ENCODE peak calls at places on chromosomes 16 and 17, in six cellular contexts. H is lower leg skin, X is HFF-Myc, V is hepatocyte, A is astrocyte of the spinal cord, T is retinal pigment epithelial cell. W is an unnamed sample.

GRCh38 chr17:40316571-40317344 is 7.8 kb downstream of the RARA start:
- DNase-seq in H (peak), X (no peak), V (peak), A (peak), T (no peak), W (peak)

GRCh38 chr16:30458561-30459394 is 13.1 kb upstream of the SEPHS2 start:
- DNase-seq in H (peak), X (no peak), V (no peak), A (no peak), T (no peak), W (peak)

GRCh38 chr16:7615565-7615964 is 282.9 kb downstream of the RBFOX1 start:
- DNase-seq in H (no peak), X (no peak), V (no peak), A (no peak), T (no peak), W (no peak)

GRCh38 chr16:23408242-23409201 is 44.5 kb downstream of the COG7 start:
- DNase-seq in H (no peak), X (peak), V (peak), A (peak), T (no peak), W (peak)

GRCh38 chr16:49489686-49490320 is 116.2 kb downstream of the C16orf78 start:
- DNase-seq in H (peak), X (no peak), V (no peak), A (no peak), T (no peak), W (no peak)

GRCh38 chr17:76687278-76688164 is 23.2 kb downstream of the MXRA7 start:
- DNase-seq in H (peak), X (no peak), V (no peak), A (no peak), T (no peak), W (peak)

GRCh38 chr17:57544834-57545463 is 200.2 kb downstream of the CCDC182 start:
- DNase-seq in H (no peak), X (no peak), V (no peak), A (no peak), T (no peak), W (no peak)

GRCh38 chr17:36877001-36877400 is 60.3 kb upstream of the LHX1 start:
- DNase-seq in H (no peak), X (no peak), V (no peak), A (no peak), T (no peak), W (no peak)

GRCh38 chr16:46918905-46919792 is 35.0 kb downstream of the GPT2 start:
- DNase-seq in H (no peak), X (no peak), V (peak), A (no peak), T (no peak), W (no peak)

GRCh38 chr17:82790391-82790790 is 38.5 kb downstream of the TBCD start:
- DNase-seq in H (no peak), X (no peak), V (no peak), A (no peak), T (no peak), W (no peak)

GRCh38 chr16:19774024-19774423 is 56.0 kb downstream of the IQCK start:
- DNase-seq in H (no peak), X (no peak), V (no peak), A (no peak), T (no peak), W (no peak)

GRCh38 chr17:1122681-1123396 is 56.9 kb downstream of the ABR start:
- DNase-seq in H (peak), X (no peak), V (peak), A (peak), T (no peak), W (peak)

GRCh38 chr16:63442246-63442645 is 1406.0 kb upstream of the CDH8 start:
- DNase-seq in H (no peak), X (no peak), V (no peak), A (no peak), T (no peak), W (no peak)

GRCh38 chr16:66324785-66325184 is 41.7 kb upstream of the CDH5 start:
- DNase-seq in H (no peak), X (no peak), V (peak), A (no peak), T (no peak), W (no peak)

GRCh38 chr17:58172369-58173071 is 5.7 kb downstream of the OR4D2 start:
- DNase-seq in H (no peak), X (no peak), V (no peak), A (peak), T (peak), W (no peak)

GRCh38 chr17:30517786-30518185 is 40.6 kb downstream of the GOSR1 start:
- DNase-seq in H (no peak), X (no peak), V (no peak), A (no peak), T (no peak), W (no peak)

GRCh38 chr16:75264999-75265910 is 13.8 kb upstream of the BCAR1 start:
- DNase-seq in H (peak), X (no peak), V (peak), A (no peak), T (no peak), W (peak)

GRCh38 chr17:29857823-29858222 is 72.2 kb downstream of the SSH2 start:
- DNase-seq in H (no peak), X (no peak), V (no peak), A (no peak), T (no peak), W (no peak)

GRCh38 chr16:59783191-59783590 is 1049.1 kb upstream of the GOT2 start:
- DNase-seq in H (no peak), X (no peak), V (no peak), A (no peak), T (no peak), W (no peak)

GRCh38 chr16:71520550-71520949 is 5.7 kb upstream of the CHST4 start:
- DNase-seq in H (no peak), X (no peak), V (no peak), A (no peak), T (no peak), W (no peak)

GRCh38 chr17:16068323-16068722 is 68.7 kb downstream of the TTC19 start:
- DNase-seq in H (no peak), X (no peak), V (no peak), A (no peak), T (no peak), W (no peak)

GRCh38 chr16:57863434-57864160 is 61.3 kb upstream of the KIFC3 start:
- DNase-seq in H (peak), X (peak), V (peak), A (peak), T (peak), W (peak)

GRCh38 chr17:1304962-1305361 is 25.5 kb downstream of the TRARG1 start:
- DNase-seq in H (no peak), X (no peak), V (no peak), A (no peak), T (no peak), W (no peak)

GRCh38 chr16:11869657-11870228 is 18.4 kb upstream of the RSL1D1 start:
- DNase-seq in H (no peak), X (no peak), V (peak), A (no peak), T (no peak), W (no peak)

GRCh38 chr17:40499551-40500189 is 1.8 kb downstream of the TNS4 start:
- DNase-seq in H (peak), X (no peak), V (peak), A (peak), T (no peak), W (peak)

GRCh38 chr17:29210879-29211278 is 30.7 kb upstream of the MYO18A start:
- DNase-seq in H (no peak), X (no peak), V (no peak), A (no peak), T (no peak), W (no peak)

GRCh38 chr17:6752068-6752909 is 3.6 kb upstream of the XAF1 start:
- DNase-seq in H (no peak), X (peak), V (peak), A (peak), T (peak), W (peak)

GRCh38 chr17:64118452-64118979 is 11.4 kb downstream of the ERN1 start:
- DNase-seq in H (no peak), X (no peak), V (no peak), A (no peak), T (no peak), W (peak)

GRCh38 chr16:70737377-70738082 is 51.7 kb upstream of the MTSS2 start:
- DNase-seq in H (peak), X (peak), V (peak), A (peak), T (no peak), W (no peak)

GRCh38 chr16:66262253-66263167 is 104.0 kb upstream of the CDH5 start:
- DNase-seq in H (peak), X (no peak), V (peak), A (peak), T (no peak), W (no peak)

GRCh38 chr17:19384723-19385391 is 2.1 kb downstream of the MFAP4 start:
- DNase-seq in H (peak), X (peak), V (peak), A (peak), T (no peak), W (peak)

GRCh38 chr17:9028171-9028570 is 6.9 kb downstream of the NTN1 start:
- DNase-seq in H (no peak), X (no peak), V (no peak), A (no peak), T (no peak), W (no peak)
- TF ChIP-seq CTCF in H (no peak), X (no peak), V (no peak), A (no peak), T (no peak), W (no peak)

DNA sequence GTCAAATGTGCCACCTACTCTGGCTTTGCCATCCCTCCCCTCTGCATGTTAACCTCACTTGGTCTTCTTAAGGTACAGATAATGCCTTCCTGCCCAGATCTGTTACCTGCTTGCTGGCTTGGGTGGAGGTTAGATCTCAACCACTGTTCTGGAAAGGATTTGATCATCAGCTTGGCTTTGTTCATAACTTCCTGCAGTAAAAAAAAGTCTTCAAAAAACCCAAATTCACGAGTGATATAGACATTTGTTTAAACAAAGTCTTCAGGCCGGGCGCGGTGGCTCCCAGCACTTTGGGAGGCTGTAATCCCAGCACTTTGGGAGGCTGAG is 252.8 kb downstream of the NTN1 start:
- DNase-seq in H (no peak), X (no peak), V (no peak), A (no peak), T (no peak), W (no peak)
- TF ChIP-seq CTCF in H (no peak), X (no peak), V (no peak), A (no peak), T (no peak), W (no peak)

GRCh38 chr16:90031186-90031930 is 12.1 kb upstream of the DBNDD1 start:
- DNase-seq in H (no peak), X (no peak), V (no peak), A (no peak), T (no peak), W (no peak)
- TF ChIP-seq CTCF in H (no peak), X (no peak), V (no peak), A (no peak), T (no peak), W (no peak)

DNA sequence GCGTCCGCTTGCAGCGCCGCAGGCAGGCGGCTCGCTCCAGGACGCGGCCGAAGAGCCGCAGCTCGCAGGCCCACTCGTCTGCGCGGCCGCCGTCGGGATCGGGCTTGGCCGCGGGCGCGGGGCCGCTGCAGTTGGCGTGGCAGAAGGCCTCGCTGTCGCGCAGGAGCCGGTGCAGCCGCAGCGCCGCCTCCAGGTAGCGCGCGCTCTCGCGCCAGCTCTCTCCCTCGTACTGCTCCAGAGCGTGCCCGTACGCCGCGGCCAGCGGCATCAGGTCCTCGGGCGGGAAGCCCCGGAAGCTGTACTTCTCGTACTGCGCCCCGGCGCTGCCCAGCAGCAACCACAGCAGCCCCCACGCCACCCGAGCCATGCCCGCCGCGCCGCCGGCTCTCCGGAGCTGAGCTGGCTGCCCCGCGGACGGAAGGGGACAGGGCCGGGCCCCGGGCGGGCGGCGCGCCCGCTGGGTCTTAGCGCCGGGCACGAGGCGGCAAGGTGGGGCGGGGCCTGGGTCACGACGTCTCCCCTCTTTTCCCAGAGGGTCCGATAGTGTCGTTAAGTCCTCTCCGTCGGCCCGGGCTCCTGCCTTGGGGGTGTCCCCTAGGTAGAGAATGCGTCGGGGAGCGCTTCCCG is at the start of gene P3H4:
- DNase-seq in H (peak), X (no peak), V (peak), A (peak), T (no peak), W (peak)
- TF ChIP-seq CTCF in H (no peak), X (peak), V (peak), A (peak), T (peak), W (peak)

DNA sequence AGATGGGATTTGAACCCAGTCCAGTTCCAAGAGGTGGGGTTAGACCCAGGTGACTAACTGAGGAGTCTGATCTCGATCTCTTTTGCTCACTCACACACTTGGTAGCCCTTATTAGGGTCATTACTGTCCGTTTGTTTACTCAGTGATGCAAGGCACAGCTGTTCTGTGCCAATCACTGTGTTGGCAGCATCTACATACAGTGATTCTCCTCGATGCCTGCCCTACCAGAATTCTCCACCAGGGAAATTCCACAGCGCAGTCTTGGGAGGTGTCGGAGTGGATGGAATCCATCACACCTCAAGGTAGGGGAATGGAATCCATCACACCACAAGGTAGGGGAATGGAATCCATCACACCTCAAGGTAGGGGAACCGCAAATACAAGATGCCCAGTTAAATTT is 279.6 kb downstream of the MAF start:
- DNase-seq in H (peak), X (no peak), V (no peak), A (no peak), T (no peak), W (no peak)
- TF ChIP-seq CTCF in H (no peak), X (no peak), V (no peak), A (no peak), T (no peak), W (no peak)

DNA sequence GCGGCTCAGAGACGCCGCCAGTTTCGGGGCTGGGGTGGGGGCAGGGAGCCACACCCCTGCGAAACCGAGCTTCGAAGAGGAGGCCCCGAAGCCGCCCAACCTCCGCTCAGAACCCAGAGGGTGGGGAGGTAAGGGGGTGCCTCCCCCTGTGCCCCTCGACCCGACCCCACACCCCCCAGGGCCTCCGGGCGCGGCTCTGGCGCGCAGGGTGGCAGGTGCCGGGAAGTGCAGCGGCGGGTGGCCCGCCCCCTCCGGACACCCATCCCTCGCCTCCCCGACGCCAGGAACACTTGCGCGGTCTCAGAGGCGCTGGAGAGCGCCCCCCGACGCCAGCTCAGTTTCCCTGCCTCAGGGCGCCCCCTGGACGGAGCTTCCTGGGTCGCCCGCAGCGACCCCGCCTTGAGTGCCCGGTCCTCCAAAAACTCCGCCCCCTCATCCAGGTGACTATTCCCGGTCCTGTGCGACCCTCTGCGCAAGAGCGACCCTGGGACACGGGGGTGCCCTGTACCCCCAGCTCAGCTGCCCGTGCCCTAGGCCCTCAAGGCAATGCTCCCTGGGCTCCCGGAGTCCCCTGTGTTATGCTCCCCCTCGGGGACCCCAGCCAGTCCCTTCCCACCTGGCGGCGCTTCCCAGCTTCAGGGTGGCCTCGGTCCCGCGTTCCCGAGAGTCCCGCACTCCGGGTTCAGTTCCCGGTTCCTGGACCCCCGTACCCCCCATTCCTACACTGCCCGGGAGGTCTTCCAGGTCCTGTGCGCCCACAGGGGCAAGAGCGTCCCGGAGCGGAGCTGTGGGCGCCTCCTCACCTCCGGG is 562 bp downstream of the PPL start:
- DNase-seq in H (no peak), X (no peak), V (peak), A (no peak), T (no peak), W (peak)
- TF ChIP-seq CTCF in H (no peak), X (peak), V (peak), A (peak), T (peak), W (peak)

DNA sequence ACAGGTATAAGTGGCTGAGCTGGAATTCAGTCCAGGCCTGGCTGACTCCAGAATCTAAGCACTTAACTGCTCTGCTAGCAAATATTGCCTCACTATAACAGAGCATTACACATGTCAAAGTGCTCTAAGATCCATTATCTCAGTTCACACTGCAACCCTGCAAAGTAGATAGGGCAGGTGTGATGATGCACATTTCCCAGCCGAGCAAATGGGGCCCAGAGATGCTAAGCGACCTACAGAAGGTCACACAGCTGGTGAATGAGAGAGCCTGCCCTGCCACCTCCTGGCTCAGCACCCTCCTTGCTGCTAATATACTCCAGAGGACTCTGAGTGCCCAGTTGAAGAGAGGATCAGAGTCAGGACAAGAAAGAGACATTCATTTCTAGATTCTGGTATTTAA is 73.6 kb upstream of the CCL1 start:
- DNase-seq in H (no peak), X (no peak), V (no peak), A (no peak), T (no peak), W (no peak)
- TF ChIP-seq CTCF in H (no peak), X (no peak), V (no peak), A (no peak), T (no peak), W (no peak)

GRCh38 chr17:77889866-77890760 is 68.4 kb upstream of the TNRC6C start:
- DNase-seq in H (no peak), X (no peak), V (no peak), A (no peak), T (no peak), W (no peak)
- TF ChIP-seq CTCF in H (no peak), X (no peak), V (no peak), A (no peak), T (no peak), W (no peak)